ENCODE peak calls at places on chromosomes 13 and 19, in nine cellular contexts. Y is stomach, O is breast epithelium, M is heart left ventricle, R is uterus, X is suprapubic skin, V is prostate gland, Q is gastrocnemius medialis, F is transverse colon. A is an unnamed sample. For H3K4me1, the result is how much of the 10 kb centered on the place peaks cover.

GRCh38 chr13:110405597-110406450 is 98.7 kb downstream of the COL4A2 start:
- DNase-seq in Y (no peak), O (peak), M (no peak), R (no peak), X (no peak), V (no peak), Q (no peak), F (no peak), A (no peak)

GRCh38 chr13:111326981-111327642 is 6.7 kb downstream of the TEX29 start:
- DNase-seq in Y (no peak), O (no peak), M (no peak), R (no peak), X (peak), V (no peak), Q (no peak), F (no peak), A (no peak)

GRCh38 chr13:37442996-37443395 is 155.6 kb downstream of the POSTN start:
- DNase-seq in Y (no peak), O (no peak), M (no peak), R (no peak), X (no peak), V (no peak), Q (no peak), F (no peak), A (no peak)

GRCh38 chr13:51786425-51787010 is 17.4 kb downstream of the DHRS12 start:
- DNase-seq in Y (no peak), O (no peak), M (no peak), R (no peak), X (no peak), V (no peak), Q (no peak), F (no peak), A (no peak)

GRCh38 chr13:73657821-73658540 is 476.2 kb downstream of the KLF12 start:
- DNase-seq in Y (no peak), O (peak), M (peak), R (no peak), X (no peak), V (no peak), Q (peak), F (no peak), A (no peak)

GRCh38 chr13:107291875-107292274 is 723.9 kb upstream of the ARGLU1 start:
- DNase-seq in Y (no peak), O (no peak), M (no peak), R (no peak), X (no peak), V (no peak), Q (no peak), F (no peak), A (no peak)

GRCh38 chr13:20983386-20983785 is 78.0 kb downstream of the LATS2 start:
- DNase-seq in Y (no peak), O (no peak), M (no peak), R (no peak), X (no peak), V (no peak), Q (no peak), F (no peak), A (no peak)

GRCh38 chr13:30851697-30852096 is 54.4 kb upstream of the MEDAG start:
- DNase-seq in Y (no peak), O (no peak), M (no peak), R (no peak), X (no peak), V (no peak), Q (no peak), F (no peak), A (no peak)

GRCh38 chr19:56076413-56076998 is 44.6 kb downstream of the ZNF787 start:
- DNase-seq in Y (peak), O (no peak), M (peak), R (no peak), X (no peak), V (peak), Q (peak), F (peak), A (no peak)

GRCh38 chr19:1465191-1466016 is 13.6 kb downstream of the C19orf25 start:
- DNase-seq in Y (peak), O (no peak), M (peak), R (no peak), X (no peak), V (peak), Q (no peak), F (peak), A (no peak)

GRCh38 chr19:37930416-37930815 is 23.4 kb downstream of the SIPA1L3 start:
- DNase-seq in Y (peak), O (no peak), M (no peak), R (no peak), X (no peak), V (no peak), Q (no peak), F (no peak), A (no peak)

GRCh38 chr19:5001547-5002131 is 32.7 kb downstream of the KDM4B start:
- DNase-seq in Y (no peak), O (no peak), M (no peak), R (no peak), X (no peak), V (no peak), Q (no peak), F (no peak), A (no peak)

GRCh38 chr19:5955638-5955935 is 22.4 kb downstream of the RANBP3 start:
- DNase-seq in Y (no peak), O (no peak), M (no peak), R (no peak), X (no peak), V (no peak), Q (no peak), F (no peak), A (no peak)

GRCh38 chr13:95067303-95067702 is 233.9 kb downstream of the ABCC4 start:
- DNase-seq in Y (no peak), O (no peak), M (no peak), R (no peak), X (no peak), V (no peak), Q (no peak), F (no peak), A (no peak)

GRCh38 chr13:37910790-37911189 is 41.2 kb upstream of the TRPC4 start:
- DNase-seq in Y (no peak), O (no peak), M (no peak), R (no peak), X (no peak), V (no peak), Q (no peak), F (no peak), A (no peak)

GRCh38 chr13:100511422-100511821 is 77.2 kb downstream of the GGACT start:
- DNase-seq in Y (no peak), O (no peak), M (no peak), R (no peak), X (no peak), V (no peak), Q (no peak), F (no peak), A (no peak)

GRCh38 chr13:59300347-59301165 is 863.2 kb downstream of the DIAPH3 start:
- DNase-seq in Y (no peak), O (no peak), M (no peak), R (no peak), X (no peak), V (no peak), Q (no peak), F (no peak), A (no peak)

GRCh38 chr13:40026174-40026585 is 370.7 kb downstream of the COG6 start:
- DNase-seq in Y (no peak), O (no peak), M (no peak), R (no peak), X (no peak), V (no peak), Q (no peak), F (no peak), A (no peak)

GRCh38 chr19:4304509-4305252 is at the start of gene FSD1:
- DNase-seq in Y (no peak), O (no peak), M (peak), R (no peak), X (no peak), V (no peak), Q (no peak), F (no peak), A (no peak)

GRCh38 chr13:71873418-71874276 is 6.6 kb upstream of the DACH1 start:
- DNase-seq in Y (no peak), O (no peak), M (no peak), R (no peak), X (no peak), V (no peak), Q (no peak), F (no peak), A (no peak)

GRCh38 chr19:39141929-39142328 is 16.3 kb downstream of the PAK4 start:
- DNase-seq in Y (no peak), O (no peak), M (no peak), R (no peak), X (no peak), V (no peak), Q (no peak), F (no peak), A (no peak)

GRCh38 chr19:33350538-33351309 is 22.8 kb upstream of the CEBPG start:
- DNase-seq in Y (no peak), O (peak), M (no peak), R (no peak), X (peak), V (peak), Q (peak), F (no peak), A (peak)

GRCh38 chr19:52188822-52189744 is 769 bp upstream of the PPP2R1A start:
- DNase-seq in Y (no peak), O (peak), M (no peak), R (no peak), X (peak), V (peak), Q (no peak), F (no peak), A (peak)

DNA sequence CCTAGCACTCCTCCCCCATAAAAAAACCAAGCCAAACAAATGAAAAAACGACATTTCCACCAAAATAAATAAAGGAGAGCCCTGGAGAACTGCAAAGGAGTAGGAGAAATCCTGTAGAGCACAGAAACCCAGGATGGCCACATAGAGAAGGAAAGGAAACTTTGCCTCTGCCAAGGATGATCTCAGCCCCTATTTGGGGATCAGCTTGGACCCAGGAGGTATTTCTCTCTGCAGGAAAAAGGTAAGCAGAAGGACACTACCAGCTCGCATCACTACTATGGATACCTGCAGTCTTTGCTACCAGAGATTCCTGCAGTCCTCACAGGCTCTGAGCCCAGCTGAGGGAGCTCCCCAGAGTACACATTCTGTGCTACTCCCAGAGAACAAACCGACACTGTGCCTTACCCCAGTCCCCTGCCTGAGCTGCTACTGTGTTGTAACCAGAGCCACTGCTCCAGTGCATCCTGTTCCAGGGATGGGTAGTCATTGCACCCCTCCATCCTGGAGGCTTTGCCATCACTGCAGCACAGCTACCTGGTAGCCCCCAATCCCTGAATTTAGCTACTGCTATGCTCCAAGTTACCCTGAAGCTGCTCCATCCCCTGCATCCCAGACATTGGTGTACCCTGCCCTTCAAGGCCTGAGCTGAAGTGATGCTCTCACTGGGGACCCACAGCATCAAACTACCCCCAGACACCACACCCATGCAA is 41.7 kb downstream of the VWA8 start:
- DNase-seq in Y (no peak), O (no peak), M (no peak), R (no peak), X (no peak), V (no peak), Q (peak), F (no peak), A (no peak)
- TF ChIP-seq POLR2A in Y (no peak), O (no peak), M (no peak), R (no peak), X (no peak), V (no peak), Q (no peak), F (no peak), A (no peak)

DNA sequence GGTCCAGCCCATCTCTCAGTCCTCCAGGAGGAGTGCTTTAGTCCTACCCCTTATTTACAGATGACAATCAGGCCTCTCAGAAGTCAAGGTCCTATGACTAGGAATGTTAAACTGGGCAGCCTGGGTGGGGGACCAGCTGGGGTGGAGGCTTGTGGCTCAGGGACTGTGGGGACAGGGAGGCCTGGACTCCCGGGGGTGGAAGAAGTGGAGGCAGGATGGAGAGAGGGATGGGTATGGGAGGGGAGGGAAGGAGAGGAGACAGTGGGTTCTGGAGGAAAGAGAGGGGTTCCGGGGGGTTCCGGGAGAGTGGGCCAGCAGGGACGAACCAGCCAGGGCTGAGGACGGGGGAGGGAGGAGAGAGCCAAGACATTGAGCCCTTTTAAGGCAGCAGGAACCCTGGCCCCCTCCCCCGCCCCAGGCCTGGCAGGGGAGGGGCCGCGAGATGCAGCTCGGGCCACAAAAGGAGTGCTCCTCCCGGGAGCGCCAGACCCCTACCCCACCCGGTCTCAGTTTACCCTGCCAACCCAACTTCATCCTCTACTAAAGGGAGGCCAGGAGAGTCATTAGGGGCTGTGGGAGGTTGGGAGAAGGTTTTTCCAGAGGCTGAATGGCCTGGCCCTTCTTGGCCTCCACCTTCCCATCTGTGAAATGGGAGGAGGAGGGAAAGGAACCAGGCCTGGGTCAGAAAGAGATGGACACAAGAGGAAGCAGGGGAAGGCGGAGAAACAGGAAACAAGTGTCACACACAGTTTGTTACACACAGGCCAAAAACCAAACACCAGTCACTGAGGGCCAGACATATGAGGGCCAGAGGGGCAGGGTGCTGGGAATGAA is 1.6 kb downstream of the DMPK start:
- DNase-seq in Y (no peak), O (no peak), M (no peak), R (peak), X (no peak), V (no peak), Q (no peak), F (no peak), A (peak)
- H3K4me1 ChIP-seq in Y (half or more), O (under half), M (half or more), R (under half), X (half or more), V (under half), Q (half or more), F (half or more), A (half or more)

DNA sequence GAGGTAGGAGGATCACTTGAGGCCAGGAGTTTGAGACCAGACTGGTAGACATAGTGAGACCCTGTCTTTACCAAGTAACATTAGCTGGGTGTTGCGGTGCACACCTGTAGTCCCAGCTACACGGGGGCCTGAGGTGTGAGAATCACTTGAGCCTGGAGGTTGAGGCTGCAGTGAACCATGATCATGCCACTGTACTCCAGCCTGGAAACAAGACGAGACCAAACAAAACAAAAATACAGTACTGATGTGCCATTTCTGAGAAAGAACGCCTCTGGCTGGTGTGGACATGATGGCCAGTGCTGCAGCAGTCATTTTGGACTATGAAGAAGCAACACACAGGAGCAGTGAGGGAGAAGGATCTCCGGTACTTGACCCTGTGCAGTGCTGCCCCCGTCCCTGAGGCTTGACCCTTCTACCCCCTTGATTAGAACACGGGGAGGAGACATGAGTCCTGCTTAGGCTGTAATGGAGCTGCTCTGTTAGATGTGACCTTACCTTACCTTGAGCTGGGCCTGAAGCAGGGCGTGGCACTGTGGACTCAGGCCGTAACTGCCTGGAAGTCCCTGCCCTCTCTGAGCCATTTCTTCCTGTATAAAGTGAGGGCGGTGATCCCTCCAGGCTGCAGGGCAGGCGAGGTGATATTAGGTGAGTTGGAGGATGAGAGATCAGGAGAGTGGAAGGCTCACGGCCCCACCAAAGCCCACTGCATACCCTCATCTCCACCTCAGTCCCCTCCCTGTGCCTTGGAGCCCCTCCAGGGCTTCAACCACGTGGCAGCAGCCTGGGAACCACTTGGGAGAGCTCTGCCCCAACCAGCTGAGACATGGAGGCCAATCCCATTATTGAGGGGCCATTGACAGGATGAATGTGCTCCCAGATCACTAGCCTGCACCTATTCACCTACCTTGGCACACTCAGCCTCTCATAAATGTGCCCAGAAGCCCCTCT is 5.9 kb downstream of the RPL18A start:
- DNase-seq in Y (peak), O (no peak), M (no peak), R (no peak), X (no peak), V (no peak), Q (no peak), F (peak), A (no peak)
- TF ChIP-seq CTCF in Y (no peak), O (no peak), M (no peak), R (no peak), X (no peak), V (no peak), Q (no peak), F (no peak), A (no peak)

DNA sequence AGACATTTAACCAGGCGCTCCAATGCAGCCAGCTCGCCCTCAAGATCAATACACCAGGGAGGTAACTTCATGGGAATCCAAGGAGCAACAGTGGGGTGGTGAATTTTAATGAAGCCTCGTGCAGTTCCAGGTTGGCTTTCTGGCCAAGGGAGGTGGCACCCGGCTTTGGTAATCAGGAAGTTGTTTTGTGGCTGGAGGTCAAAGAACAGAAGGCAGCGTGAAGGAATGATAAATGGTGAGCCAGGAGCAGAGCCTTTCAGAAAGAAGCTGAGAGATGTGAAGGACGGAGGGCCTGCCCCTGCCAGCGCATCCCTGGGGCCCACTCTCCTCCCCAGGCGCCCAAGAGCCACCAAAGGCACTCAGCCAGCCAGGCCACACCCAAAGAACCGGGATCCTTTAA is 188.2 kb upstream of the TSC22D1 start:
- DNase-seq in Y (peak), O (no peak), M (no peak), R (no peak), X (no peak), V (peak), Q (no peak), F (peak), A (no peak)
- TF ChIP-seq POLR2A in Y (no peak), O (no peak), M (no peak), R (no peak), X (no peak), V (no peak), Q (no peak), F (peak), A (no peak)

GRCh38 chr19:30362156-30362754 is 9.9 kb upstream of the ZNF536 start:
- DNase-seq in Y (peak), O (no peak), M (no peak), R (no peak), X (no peak), V (no peak), Q (no peak), F (no peak), A (no peak)
- H3K4me1 ChIP-seq in Y (under half), O (under half), M (under half), R (under half), X (under half), V (under half), Q (under half), F (under half), A (under half)

DNA sequence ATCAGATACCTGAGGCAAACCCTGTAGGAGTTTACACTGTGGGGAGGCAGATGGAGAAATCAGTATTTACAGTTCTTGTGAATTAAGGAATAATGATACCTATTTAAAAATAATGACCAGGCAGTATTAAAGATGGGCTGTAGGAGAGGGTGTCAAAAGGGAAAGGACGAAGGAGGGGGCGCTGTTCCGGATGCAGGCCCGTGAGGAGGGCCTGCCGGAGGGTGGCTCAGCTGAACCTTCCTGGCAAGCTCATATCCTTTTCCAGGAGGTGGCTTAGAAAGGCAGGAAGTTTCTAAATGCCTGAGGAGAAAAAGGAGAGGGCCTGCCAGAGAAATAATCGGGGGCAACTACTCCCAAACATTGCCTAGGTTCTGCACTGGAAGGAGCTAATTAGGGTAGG is 46.6 kb downstream of the MBNL2 start:
- DNase-seq in Y (no peak), O (no peak), M (no peak), R (no peak), X (no peak), V (no peak), Q (no peak), F (no peak), A (no peak)
- TF ChIP-seq CTCF in Y (no peak), O (no peak), M (no peak), R (no peak), X (no peak), V (no peak), Q (no peak), F (no peak), A (no peak)

A was measured in sigmoid colon.